ENCODE peak calls at places on chromosomes 1 and 21, in six cellular contexts. One of them, this sample, is unnamed.

GRCh38 chr21:45612096-45613019 is 31.2 kb upstream of the PCBP3 start:
- DNase-seq in endothelial cell: no peak
- DNase-seq in GM12865: no peak
- DNase-seq in iris pigment epithelial cell: peak
- DNase-seq in CD8-positive, alpha-beta memory T cell: no peak
- DNase-seq in NCI-H1092: no peak
- DNase-seq in this sample: no peak

GRCh38 chr1:88519156-88519555 is 164.9 kb upstream of the PKN2 start:
- DNase-seq in CD8-positive, alpha-beta memory T cell: no peak
- DNase-seq in NCI-H1092: no peak
- DNase-seq in GM12865: no peak
- DNase-seq in endothelial cell: no peak
- DNase-seq in iris pigment epithelial cell: no peak
- DNase-seq in this sample: no peak

GRCh38 chr1:185917646-185918045 is 183.5 kb downstream of the HMCN1 start:
- DNase-seq in NCI-H1092: no peak
- DNase-seq in GM12865: peak
- DNase-seq in iris pigment epithelial cell: peak
- DNase-seq in CD8-positive, alpha-beta memory T cell: no peak
- DNase-seq in endothelial cell: peak
- DNase-seq in this sample: no peak

GRCh38 chr1:59143824-59144223 is 153.1 kb upstream of the FGGY start:
- DNase-seq in CD8-positive, alpha-beta memory T cell: no peak
- DNase-seq in GM12865: no peak
- DNase-seq in NCI-H1092: no peak
- DNase-seq in endothelial cell: no peak
- DNase-seq in iris pigment epithelial cell: no peak
- DNase-seq in this sample: no peak

GRCh38 chr1:197776348-197777082 is 1.2 kb upstream of the DENND1B start:
- DNase-seq in CD8-positive, alpha-beta memory T cell: no peak
- DNase-seq in NCI-H1092: no peak
- DNase-seq in GM12865: peak
- DNase-seq in iris pigment epithelial cell: peak
- DNase-seq in endothelial cell: no peak
- DNase-seq in this sample: no peak

GRCh38 chr21:27157097-27157496 is 190.2 kb upstream of the ADAMTS5 start:
- DNase-seq in endothelial cell: no peak
- DNase-seq in GM12865: no peak
- DNase-seq in NCI-H1092: no peak
- DNase-seq in iris pigment epithelial cell: no peak
- DNase-seq in CD8-positive, alpha-beta memory T cell: no peak
- DNase-seq in this sample: no peak

GRCh38 chr1:53482441-53483153 is 23.4 kb downstream of the DMRTB1 start:
- DNase-seq in endothelial cell: no peak
- DNase-seq in CD8-positive, alpha-beta memory T cell: no peak
- DNase-seq in iris pigment epithelial cell: no peak
- DNase-seq in GM12865: no peak
- DNase-seq in NCI-H1092: no peak
- DNase-seq in this sample: no peak

GRCh38 chr1:24095140-24095859 is 16.6 kb downstream of the MYOM3 start:
- DNase-seq in iris pigment epithelial cell: no peak
- DNase-seq in GM12865: no peak
- DNase-seq in NCI-H1092: no peak
- DNase-seq in endothelial cell: no peak
- DNase-seq in CD8-positive, alpha-beta memory T cell: no peak
- DNase-seq in this sample: no peak

GRCh38 chr1:31931241-31932225 is 6.6 kb downstream of the PTP4A2 start:
- DNase-seq in CD8-positive, alpha-beta memory T cell: no peak
- DNase-seq in NCI-H1092: no peak
- DNase-seq in iris pigment epithelial cell: peak
- DNase-seq in GM12865: no peak
- DNase-seq in endothelial cell: no peak
- DNase-seq in this sample: no peak

GRCh38 chr1:108028841-108029401 is 63.9 kb upstream of the VAV3 start:
- DNase-seq in CD8-positive, alpha-beta memory T cell: no peak
- DNase-seq in iris pigment epithelial cell: no peak
- DNase-seq in endothelial cell: no peak
- DNase-seq in GM12865: no peak
- DNase-seq in NCI-H1092: no peak
- DNase-seq in this sample: no peak

GRCh38 chr1:15808955-15809354 is 1.5 kb upstream of the UQCRHL start:
- DNase-seq in iris pigment epithelial cell: no peak
- DNase-seq in NCI-H1092: no peak
- DNase-seq in GM12865: no peak
- DNase-seq in CD8-positive, alpha-beta memory T cell: no peak
- DNase-seq in endothelial cell: no peak
- DNase-seq in this sample: no peak

GRCh38 chr1:68210829-68211228 is 21.5 kb downstream of the WLS start:
- DNase-seq in CD8-positive, alpha-beta memory T cell: no peak
- DNase-seq in iris pigment epithelial cell: no peak
- DNase-seq in NCI-H1092: no peak
- DNase-seq in endothelial cell: no peak
- DNase-seq in GM12865: no peak
- DNase-seq in this sample: no peak

GRCh38 chr1:230609208-230609607 is 33.1 kb upstream of the COG2 start:
- DNase-seq in CD8-positive, alpha-beta memory T cell: no peak
- DNase-seq in endothelial cell: no peak
- DNase-seq in GM12865: peak
- DNase-seq in NCI-H1092: no peak
- DNase-seq in iris pigment epithelial cell: no peak
- DNase-seq in this sample: no peak

GRCh38 chr1:186302378-186302920 is 72.6 kb downstream of the TPR start:
- DNase-seq in GM12865: no peak
- DNase-seq in CD8-positive, alpha-beta memory T cell: no peak
- DNase-seq in iris pigment epithelial cell: no peak
- DNase-seq in endothelial cell: no peak
- DNase-seq in NCI-H1092: no peak
- DNase-seq in this sample: no peak